ENCODE peak calls at places on chromosomes 11 and 22, in five cellular contexts. P is naive thymus-derived CD4-positive, alpha-beta T cell; C is OCI-LY7; G is neuronal stem cell; W is psoas muscle. R is an unnamed sample. For H3K9me3, the result is how much of the 10 kb centered on the place peaks cover.

GRCh38 chr11:111634981-111635705 is 32.9 kb downstream of the SIK2 start:
- DNase-seq in P (no peak), C (no peak), G (no peak), W (no peak), R (no peak)

GRCh38 chr11:65301491-65302329 is 13.0 kb upstream of the CDC42EP2 start:
- DNase-seq in P (no peak), C (no peak), G (no peak), W (peak), R (no peak)

GRCh38 chr11:34558673-34559072 is 45.1 kb upstream of the ELF5 start:
- DNase-seq in P (no peak), C (no peak), G (no peak), W (no peak), R (no peak)

GRCh38 chr11:133894956-133895549 is 49.7 kb upstream of the SPATA19 start:
- DNase-seq in P (no peak), C (peak), G (no peak), W (no peak), R (no peak)

GRCh38 chr11:45233804-45234170 is 52.4 kb downstream of the SYT13 start:
- DNase-seq in P (no peak), C (no peak), G (no peak), W (no peak), R (no peak)

GRCh38 chr22:50182176-50183081 is 3.3 kb upstream of the TRABD start:
- DNase-seq in P (no peak), C (no peak), G (no peak), W (peak), R (no peak)

GRCh38 chr11:10514210-10514609 is 26.8 kb downstream of the RNF141 start:
- DNase-seq in P (no peak), C (peak), G (no peak), W (no peak), R (no peak)

GRCh38 chr11:69209936-69210659 is 54.4 kb downstream of the SMIM38 start:
- DNase-seq in P (no peak), C (no peak), G (no peak), W (no peak), R (no peak)

GRCh38 chr11:58285483-58286040 is 17.5 kb upstream of the OR10W1 start:
- DNase-seq in P (no peak), C (peak), G (no peak), W (no peak), R (no peak)

GRCh38 chr11:10489444-10489785 is 34.4 kb downstream of the AMPD3 start:
- DNase-seq in P (no peak), C (no peak), G (no peak), W (no peak), R (no peak)

GRCh38 chr11:92894197-92894596 is 75.3 kb upstream of the MTNR1B start:
- DNase-seq in P (no peak), C (no peak), G (no peak), W (no peak), R (no peak)

GRCh38 chr22:22997988-22998387 is 72.3 kb upstream of the GNAZ start:
- DNase-seq in P (no peak), C (no peak), G (no peak), W (no peak), R (no peak)
- H3K9me3 ChIP-seq in P (under half), C (half or more), G (under half), W (under half), R (under half)

DNA sequence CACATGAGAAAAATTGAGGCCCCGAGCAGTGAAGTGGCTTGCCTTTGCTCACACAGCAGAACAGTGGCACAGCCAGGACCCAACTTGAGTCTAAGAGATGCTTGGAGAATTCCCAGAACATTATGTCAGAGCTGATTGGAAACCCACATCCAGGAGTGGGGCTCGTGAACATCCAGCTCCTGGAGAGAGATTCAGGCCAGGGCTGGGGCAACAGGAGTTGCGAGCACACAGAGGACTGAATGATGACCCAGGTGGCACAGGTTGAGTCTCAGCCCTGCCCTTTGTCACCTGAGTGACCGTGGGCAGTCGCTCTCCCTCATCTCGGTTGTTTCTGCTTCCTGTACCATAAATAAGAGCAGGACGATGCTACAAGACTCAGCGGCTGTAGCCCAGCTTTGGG is 102.6 kb downstream of the MYO18B start:
- DNase-seq in P (no peak), C (no peak), G (no peak), W (no peak), R (no peak)
- H3K9me3 ChIP-seq in P (under half), C (under half), G (under half), W (under half), R (under half)

GRCh38 chr11:114621950-114622809 is 26.6 kb upstream of the NXPE4 start:
- DNase-seq in P (no peak), C (no peak), G (no peak), W (no peak), R (no peak)

GRCh38 chr11:114621072-114621471 is 25.5 kb upstream of the NXPE4 start:
- DNase-seq in P (no peak), C (no peak), G (no peak), W (no peak), R (no peak)

GRCh38 chr11:114617157-114618124 is 21.9 kb upstream of the NXPE4 start:
- DNase-seq in P (no peak), C (no peak), G (no peak), W (no peak), R (no peak)

GRCh38 chr11:114618139-114618538 is 22.6 kb upstream of the NXPE4 start:
- DNase-seq in P (no peak), C (no peak), G (no peak), W (no peak), R (no peak)

DNA sequence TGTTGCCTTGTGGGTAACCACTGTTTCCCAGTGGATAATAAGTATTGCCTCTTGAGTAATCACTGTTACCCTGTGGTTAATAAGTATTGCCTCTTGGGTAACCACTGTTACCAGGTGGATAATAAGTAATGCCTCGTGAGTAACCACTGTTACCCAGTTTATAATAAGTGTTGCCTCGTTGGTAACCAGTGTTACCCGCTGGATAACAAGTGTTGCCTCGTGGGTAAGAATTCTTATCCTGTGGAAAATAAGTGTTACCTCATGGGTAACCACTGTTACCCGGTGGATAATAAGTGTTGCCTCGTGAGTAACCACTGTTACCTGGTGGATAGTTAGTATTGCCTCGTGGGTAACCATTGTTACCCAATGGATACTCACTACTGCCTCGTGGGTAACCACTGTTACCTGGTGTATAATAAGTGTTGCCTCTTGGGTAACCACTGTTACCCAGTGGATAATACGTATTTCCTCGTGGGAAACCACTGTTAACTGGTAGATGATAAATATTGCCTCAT is 24.1 kb upstream of the NXPE4 start:
- DNase-seq in P (no peak), C (no peak), G (no peak), W (no peak), R (no peak)
- H3K9me3 ChIP-seq in P (under half), C (half or more), G (under half), W (under half), R (under half)

GRCh38 chr11:55849037-55849436 is 10.5 kb downstream of the OR5D16 start:
- DNase-seq in P (no peak), C (no peak), G (no peak), W (no peak), R (no peak)
- H3K9me3 ChIP-seq in P (under half), C (under half), G (under half), W (under half), R (under half)

GRCh38 chr22:47406896-47407295 is 644.4 kb downstream of the TBC1D22A start:
- DNase-seq in P (no peak), C (no peak), G (no peak), W (no peak), R (no peak)

GRCh38 chr22:47406180-47406723 is 643.8 kb downstream of the TBC1D22A start:
- DNase-seq in P (no peak), C (no peak), G (no peak), W (no peak), R (no peak)

GRCh38 chr22:47409501-47410275 is 647.2 kb downstream of the TBC1D22A start:
- DNase-seq in P (no peak), C (no peak), G (no peak), W (no peak), R (no peak)

GRCh38 chr22:47408409-47408808 is 646.0 kb downstream of the TBC1D22A start:
- DNase-seq in P (no peak), C (no peak), G (no peak), W (no peak), R (no peak)

DNA sequence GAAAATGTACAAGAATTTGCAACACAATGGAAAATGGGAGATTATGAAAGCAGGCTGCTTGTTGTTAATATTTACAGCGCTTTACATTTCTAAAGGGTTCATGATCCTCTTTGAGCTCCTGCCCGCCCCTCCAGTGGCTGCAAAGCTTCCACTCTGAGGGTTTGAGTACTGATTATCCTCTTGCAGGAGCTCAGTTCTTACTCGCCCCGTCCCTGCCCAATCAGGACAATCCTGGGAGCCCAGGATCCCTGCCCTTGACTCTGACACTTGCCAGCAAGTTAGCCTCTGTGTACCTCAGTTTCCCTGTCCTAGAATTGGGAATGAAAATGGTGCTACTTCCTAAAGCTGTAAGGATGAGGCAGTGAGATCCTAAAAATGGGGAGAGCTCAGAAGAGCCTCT is 645.2 kb downstream of the TBC1D22A start:
- DNase-seq in P (no peak), C (no peak), G (no peak), W (no peak), R (no peak)
- H3K9me3 ChIP-seq in P (under half), C (under half), G (under half), W (under half), R (under half)

GRCh38 chr11:81700061-81700460 is 1033.6 kb downstream of the FAM181B start:
- DNase-seq in P (no peak), C (no peak), G (no peak), W (no peak), R (no peak)
- H3K9me3 ChIP-seq in P (under half), C (under half), G (under half), W (under half), R (under half)

GRCh38 chr22:30984317-30984716 is 15.3 kb downstream of the TUG1 start:
- DNase-seq in P (no peak), C (no peak), G (no peak), W (no peak), R (no peak)

GRCh38 chr22:30982501-30982900 is 13.4 kb downstream of the TUG1 start:
- DNase-seq in P (no peak), C (no peak), G (no peak), W (no peak), R (no peak)

GRCh38 chr22:30979932-30980331 is 10.9 kb downstream of the TUG1 start:
- DNase-seq in P (no peak), C (no peak), G (no peak), W (no peak), R (no peak)

DNA sequence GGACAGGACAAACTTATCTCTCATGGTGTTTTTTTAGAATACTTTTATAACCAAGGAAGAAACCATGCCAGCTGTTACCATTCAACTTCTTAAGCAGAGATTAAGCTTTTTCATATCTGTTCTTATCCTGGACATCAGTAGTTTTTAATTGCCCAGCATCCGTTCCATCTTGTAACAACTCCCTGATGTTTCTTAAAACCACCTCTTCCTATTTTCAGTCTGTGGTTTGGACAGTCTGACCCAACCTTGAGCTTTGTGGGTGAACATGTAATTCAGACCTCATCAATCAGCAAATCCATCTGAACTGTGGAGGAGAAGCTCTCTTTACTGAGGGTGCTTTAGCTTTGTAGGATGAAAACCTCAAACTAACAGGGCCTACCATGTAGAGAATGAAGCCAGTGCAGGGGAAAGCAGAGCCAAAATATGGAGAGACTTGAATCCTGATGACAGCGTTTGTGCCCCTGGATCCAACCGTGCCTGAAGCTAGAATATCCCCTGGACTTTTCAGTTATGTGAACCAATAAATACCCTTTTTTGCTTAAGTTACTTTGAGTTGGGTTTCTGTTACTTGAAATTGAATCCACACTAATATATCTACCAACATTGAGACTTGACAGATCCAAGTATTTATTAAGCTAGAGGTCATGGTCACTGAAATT is 9.4 kb downstream of the TUG1 start:
- DNase-seq in P (no peak), C (no peak), G (no peak), W (no peak), R (no peak)
- H3K9me3 ChIP-seq in P (half or more), C (under half), G (half or more), W (under half), R (under half)

DNA sequence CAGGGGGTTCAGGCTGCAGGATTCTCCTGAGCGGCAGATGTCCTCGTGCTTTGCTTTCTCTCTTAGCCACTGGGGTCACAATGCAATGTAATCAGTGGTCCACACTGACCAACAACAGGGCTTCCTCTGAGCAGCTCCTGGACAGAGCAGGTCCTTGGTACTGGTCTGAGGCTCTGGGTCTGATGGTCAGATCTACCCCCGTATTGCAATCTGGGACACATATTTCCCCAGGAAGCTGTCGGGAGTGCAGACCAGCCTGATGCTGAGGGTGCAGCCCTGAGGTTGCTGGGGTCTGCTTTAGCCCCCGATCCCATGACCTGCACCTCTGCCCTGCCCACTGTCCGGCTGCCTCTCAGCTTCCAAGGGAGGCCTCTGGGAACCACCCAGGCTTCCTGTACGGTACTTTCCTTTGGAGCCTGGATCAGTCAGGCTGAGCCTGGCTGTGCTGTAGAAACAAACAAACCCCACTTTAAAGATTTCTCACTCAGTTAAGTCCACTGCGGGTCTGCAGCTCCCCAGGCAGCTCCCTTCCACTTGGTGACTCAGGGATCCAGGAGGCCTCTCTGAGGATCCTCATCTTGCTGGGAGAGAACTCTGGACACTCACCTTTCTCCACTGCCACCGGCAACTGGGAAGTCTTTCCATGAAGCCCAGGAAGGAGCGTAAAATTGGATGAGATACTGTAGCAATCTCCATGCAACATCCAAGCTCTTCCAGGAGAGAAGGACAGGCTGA is 1046.6 kb downstream of the TBC1D22A start:
- DNase-seq in P (no peak), C (no peak), G (no peak), W (no peak), R (no peak)
- H3K9me3 ChIP-seq in P (under half), C (under half), G (under half), W (under half), R (under half)